ENCODE peak calls at places on chromosomes 6 and 20, in four cellular contexts. P is heart left ventricle, L is heart right ventricle, W is hepatocyte. Q is an unnamed sample.

GRCh38 chr6:17015551-17016381 is 86.1 kb upstream of the STMND1 start:
- DNase-seq in P (peak; percentile 24), L (peak; percentile 9), W (peak; percentile 31), Q (peak; percentile 81)

GRCh38 chr6:51526049-51526448 is 561.4 kb downstream of the PKHD1 start:
- DNase-seq in P (no peak), L (no peak), W (no peak), Q (no peak)

GRCh38 chr6:133191323-133191722 is 49.8 kb upstream of the EYA4 start:
- DNase-seq in P (no peak), L (no peak), W (no peak), Q (no peak)

GRCh38 chr6:166625356-166625755 is 1.7 kb downstream of the RPS6KA2 start:
- DNase-seq in P (peak; percentile 41), L (no peak), W (peak; percentile 38), Q (no peak)

GRCh38 chr6:104607501-104607900 is 252.2 kb downstream of the HACE1 start:
- DNase-seq in P (no peak), L (no peak), W (no peak), Q (no peak)

GRCh38 chr6:80932364-80932763 is 820.1 kb downstream of the TENT5A start:
- DNase-seq in P (no peak), L (no peak), W (no peak), Q (no peak)

GRCh38 chr6:130019796-130020105 is 1.4 kb downstream of the L3MBTL3 start:
- DNase-seq in P (no peak), L (no peak), W (peak; percentile 42), Q (no peak)

GRCh38 chr20:53738945-53739798 is 145.5 kb upstream of the ZNF217 start:
- DNase-seq in P (no peak), L (no peak), W (peak; percentile 42), Q (no peak)

GRCh38 chr6:82408952-82409421 is 45.4 kb downstream of the TPBG start:
- DNase-seq in P (no peak), L (no peak), W (no peak), Q (no peak)

GRCh38 chr6:617485-618100 is 39.3 kb downstream of the HUS1B start:
- DNase-seq in P (no peak), L (no peak), W (peak; percentile 39), Q (no peak)

GRCh38 chr20:3021777-3022176 is 21.6 kb upstream of the GNRH2 start:
- DNase-seq in P (no peak), L (no peak), W (no peak), Q (no peak)

GRCh38 chr6:69584913-69585729 is 211.7 kb downstream of the LMBRD1 start:
- DNase-seq in P (peak; percentile 6), L (no peak), W (peak; percentile 28), Q (no peak)

GRCh38 chr6:131761061-131761761 is 46.6 kb upstream of the ENPP1 start:
- DNase-seq in P (no peak), L (no peak), W (no peak), Q (no peak)

GRCh38 chr6:170148709-170149470 is 142.0 kb downstream of the DLL1 start:
- DNase-seq in P (no peak), L (no peak), W (no peak), Q (peak; percentile 35)

GRCh38 chr20:64080013-64080812 is at the start of gene OPRL1:
- DNase-seq in P (no peak), L (no peak), W (no peak), Q (no peak)

GRCh38 chr6:41709375-41709774 is 26.0 kb downstream of the TFEB start:
- DNase-seq in P (no peak), L (no peak), W (no peak), Q (no peak)

GRCh38 chr20:15708984-15709598 is 864.2 kb downstream of the KIF16B start:
- DNase-seq in P (peak; percentile 27), L (peak; percentile 8), W (peak; percentile 42), Q (peak; percentile 65)

GRCh38 chr20:51456511-51457280 is 85.8 kb downstream of the NFATC2 start:
- DNase-seq in P (peak; percentile 95), L (peak; percentile 95), W (peak; percentile 93), Q (peak; percentile 97)

GRCh38 chr20:46607191-46607848 is 43.9 kb downstream of the SLC13A3 start:
- DNase-seq in P (no peak), L (no peak), W (no peak), Q (no peak)

GRCh38 chr6:19836799-19837510 is at the start of gene ID4:
- DNase-seq in P (peak; percentile 94), L (peak; percentile 93), W (peak; percentile 98), Q (peak; percentile 99)

GRCh38 chr20:49216991-49217578 is 2.1 kb upstream of the DDX27 start:
- DNase-seq in P (peak; percentile 92), L (peak; percentile 95), W (peak; percentile 97), Q (peak; percentile 99)
- H3K4me3 ChIP-seq in P (no peak overlapping the region), L (no peak overlapping the region), W (no peak overlapping the region), Q (no peak overlapping the region)

DNA sequence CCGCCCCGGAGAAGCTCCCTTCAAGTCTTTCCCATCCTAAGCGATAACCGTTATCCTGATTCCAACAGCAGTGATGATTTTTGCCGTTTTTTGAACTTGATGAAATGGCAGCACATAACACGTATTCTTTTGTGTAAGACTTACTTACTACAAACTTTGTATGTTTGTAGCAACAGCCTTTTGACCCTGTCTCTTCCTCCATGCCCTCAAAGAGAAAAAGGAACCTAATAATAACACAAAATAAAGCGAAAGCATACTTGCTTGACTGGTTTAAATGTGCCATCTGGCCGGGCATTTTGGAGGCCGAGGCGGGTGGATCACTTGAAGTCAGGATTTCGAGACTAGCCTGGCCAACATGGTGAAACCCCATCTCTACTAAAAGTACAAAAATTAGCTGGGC is 26.4 kb upstream of the SLC9A8 start:
- DNase-seq in P (no peak), L (no peak), W (no peak), Q (no peak)
- H3K27ac ChIP-seq in P (no peak overlapping the region), L (no peak overlapping the region), W (no peak overlapping the region), Q (no peak overlapping the region)

GRCh38 chr6:31574106-31575061 is 981 bp upstream of the TNF start:
- DNase-seq in P (no peak), L (no peak), W (no peak), Q (no peak)
- H3K4me3 ChIP-seq in P (no peak overlapping the region), L (no peak overlapping the region), W (no peak overlapping the region), Q (no peak overlapping the region)

DNA sequence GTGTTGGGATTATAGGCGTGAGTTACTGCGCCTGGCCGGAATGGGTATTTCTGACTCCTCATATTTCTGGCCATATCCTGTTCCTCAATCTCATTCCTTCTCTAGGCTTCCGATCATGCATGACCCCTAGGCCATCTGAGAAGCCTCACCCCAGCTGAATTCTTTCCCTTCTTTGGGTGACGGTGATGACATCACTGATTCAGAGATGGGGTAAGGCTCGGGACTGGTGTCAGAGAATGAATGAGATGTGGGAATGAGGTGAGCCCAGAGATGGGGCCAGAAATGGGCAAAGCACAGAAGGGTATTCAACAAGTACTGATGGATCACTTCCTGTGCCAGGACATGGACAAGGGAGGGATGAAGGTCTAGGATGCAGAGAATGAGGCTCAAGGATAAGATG is 39.8 kb downstream of the KIAA0319 start:
- DNase-seq in P (no peak), L (no peak), W (no peak), Q (no peak)
- H3K27ac ChIP-seq in P (no peak overlapping the region), L (no peak overlapping the region), W (no peak overlapping the region), Q (no peak overlapping the region)

GRCh38 chr6:149140137-149140909 is 177.2 kb upstream of the TAB2 start:
- DNase-seq in P (no peak), L (no peak), W (no peak), Q (no peak)
- H3K4me3 ChIP-seq in P (no peak overlapping the region), L (no peak overlapping the region), W (no peak overlapping the region), Q (no peak overlapping the region)

DNA sequence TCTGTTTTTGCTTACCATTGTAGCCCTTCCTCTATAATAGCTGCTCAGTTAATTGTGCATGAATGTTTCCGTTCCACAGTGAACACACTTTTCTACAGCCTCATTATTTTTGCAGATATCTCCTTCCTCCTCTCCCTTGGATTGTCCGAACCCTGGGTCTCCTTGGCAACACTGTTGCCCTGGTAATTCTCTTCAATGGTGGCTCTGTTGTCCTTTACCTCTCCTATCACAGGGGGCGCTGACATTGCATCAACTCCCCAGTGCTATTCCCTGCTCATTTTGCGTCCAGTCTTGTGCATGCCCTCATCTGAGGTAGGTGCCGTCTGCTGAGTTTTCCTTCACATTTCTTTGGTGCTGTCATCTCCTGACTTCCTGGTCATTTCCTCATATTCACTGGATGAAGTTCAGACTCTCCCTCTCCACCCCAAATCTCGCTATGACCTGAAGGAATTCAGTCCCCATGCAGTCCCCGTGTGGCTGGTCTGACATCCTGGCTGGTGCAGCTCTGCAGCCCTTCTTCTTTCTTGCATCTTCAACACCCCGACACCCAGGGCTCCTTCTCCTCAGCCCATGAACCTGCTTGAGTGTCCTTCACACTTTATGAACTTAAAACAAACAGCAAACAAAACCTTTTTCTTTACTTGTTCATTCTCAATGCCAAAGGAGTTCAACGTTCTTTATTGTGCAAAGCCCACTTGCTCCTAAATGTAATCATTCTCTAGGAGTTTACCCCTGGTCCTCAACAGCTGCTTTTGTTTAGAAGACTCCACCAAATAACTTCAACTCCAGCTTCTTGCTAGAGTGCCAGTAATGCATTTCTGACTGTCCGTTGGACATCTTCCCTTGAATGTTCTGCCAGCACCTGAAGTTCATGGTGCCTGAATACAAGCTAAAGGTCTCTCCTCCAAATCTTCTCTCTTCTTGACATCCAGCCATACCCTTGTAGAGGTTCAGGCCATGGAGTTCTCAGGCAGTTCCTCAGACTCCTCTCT is 21.3 kb downstream of the PHACTR2 start:
- DNase-seq in P (no peak), L (no peak), W (no peak), Q (no peak)
- H3K27ac ChIP-seq in P (peak overlapping the region; percentile 70), L (peak overlapping the region; percentile 15), W (no peak overlapping the region), Q (peak overlapping the region; percentile 69)

GRCh38 chr20:19048898-19049889 is 163.2 kb upstream of the SLC24A3 start:
- DNase-seq in P (peak; percentile 35), L (peak; percentile 32), W (no peak), Q (no peak)

GRCh38 chr20:19047951-19048296 is 164.5 kb upstream of the SLC24A3 start:
- DNase-seq in P (no peak), L (no peak), W (no peak), Q (no peak)

GRCh38 chr20:19045366-19045765 is 167.1 kb upstream of the SLC24A3 start:
- DNase-seq in P (no peak), L (no peak), W (no peak), Q (no peak)

DNA sequence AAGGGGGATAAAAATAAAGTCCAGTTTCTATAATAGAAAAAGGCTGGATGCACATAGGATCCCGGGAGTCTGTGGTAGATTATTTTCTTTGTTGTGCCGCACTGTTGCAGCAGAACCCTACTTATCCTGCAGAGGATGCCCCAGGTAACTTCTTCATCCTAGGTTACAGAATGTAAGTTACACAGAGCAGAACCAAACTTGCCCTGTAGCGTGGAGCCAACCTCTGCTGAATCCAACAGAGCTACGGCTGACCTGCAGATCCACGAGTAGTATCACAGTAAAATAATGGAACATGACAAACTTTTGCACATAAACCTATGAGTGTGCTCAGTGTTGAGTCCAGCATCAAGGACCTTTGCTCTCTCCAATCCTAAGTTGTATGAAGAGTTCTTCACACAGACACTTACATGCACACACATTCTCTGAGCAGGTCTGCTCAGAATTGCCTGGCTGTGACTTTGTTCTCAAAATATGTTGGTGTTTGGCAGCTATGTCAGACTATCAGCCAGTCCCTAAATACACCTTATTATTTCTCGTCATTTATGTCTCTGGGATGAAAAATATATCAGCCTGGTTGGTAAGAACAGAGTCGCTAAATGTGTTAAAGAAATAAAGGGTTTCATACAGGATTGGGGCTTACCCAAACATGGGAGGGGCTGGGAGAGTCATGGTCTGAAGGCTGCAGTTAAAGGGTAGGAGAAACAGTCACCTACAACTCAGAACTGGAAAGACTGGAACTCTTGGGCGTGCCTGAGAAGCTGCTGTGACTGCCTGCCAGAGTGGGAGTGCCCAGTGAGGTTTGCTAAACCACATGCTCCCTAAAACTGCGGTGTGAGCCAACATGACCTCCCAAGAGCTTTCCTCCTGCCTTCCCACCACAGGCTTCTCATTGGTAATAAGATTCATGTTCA is 165.1 kb upstream of the SLC24A3 start:
- DNase-seq in P (peak; percentile 19), L (peak; percentile 40), W (peak; percentile 35), Q (peak; percentile 81)
- H3K4me3 ChIP-seq in P (no peak overlapping the region), L (no peak overlapping the region), W (no peak overlapping the region), Q (no peak overlapping the region)